ENCODE peak calls at places on chromosomes 6 and 20, in five cellular contexts. P is pancreas, K is lung, I is uterus, S is cardiac muscle cell. T is an unnamed sample.

GRCh38 chr6:138387577-138388368 is 10.1 kb downstream of the SMIM28 start:
- DNase-seq in S (no peak), P (no peak), I (no peak), K (no peak), T (peak)

GRCh38 chr6:84522135-84522535 is 242.3 kb downstream of the TBX18 start:
- DNase-seq in S (peak), I (no peak), K (no peak), P (no peak), T (no peak)

GRCh38 chr20:47606414-47607207 is 104.9 kb downstream of the NCOA3 start:
- DNase-seq in P (no peak), S (no peak), I (no peak), K (peak), T (no peak)

GRCh38 chr20:3896853-3897252 is 7.7 kb downstream of the PANK2 start:
- DNase-seq in S (no peak), K (no peak), I (no peak), P (no peak), T (no peak)

GRCh38 chr20:7856756-7857155 is 83.5 kb downstream of the HAO1 start:
- DNase-seq in P (no peak), S (peak), I (no peak), K (no peak), T (no peak)

GRCh38 chr6:28838289-28838633 is 85.5 kb downstream of the TRIM27 start:
- DNase-seq in S (peak), K (peak), P (no peak), I (peak), T (peak)

GRCh38 chr20:24990810-24991252 is 1.7 kb downstream of the APMAP start:
- DNase-seq in I (no peak), P (no peak), K (no peak), S (no peak), T (peak)

GRCh38 chr6:84052204-84052882 is 18.8 kb downstream of the MRAP2 start:
- DNase-seq in S (peak), K (no peak), P (peak), I (no peak), T (no peak)

GRCh38 chr20:10613911-10614310 is 59.9 kb downstream of the JAG1 start:
- DNase-seq in P (no peak), S (no peak), K (no peak), I (no peak), T (no peak)

GRCh38 chr6:138004423-138005287 is 102.6 kb downstream of the PERP start:
- DNase-seq in K (no peak), I (no peak), S (peak), P (no peak), T (no peak)

GRCh38 chr6:19037607-19038006 is 650.5 kb downstream of the RNF144B start:
- DNase-seq in K (no peak), I (no peak), P (no peak), S (no peak), T (no peak)

GRCh38 chr20:9066196-9066595 is 2.7 kb upstream of the PLCB4 start:
- DNase-seq in S (no peak), K (no peak), I (no peak), P (no peak), T (no peak)

GRCh38 chr6:150492941-150493340 is 106.7 kb upstream of the PLEKHG1 start:
- DNase-seq in I (no peak), S (peak), P (no peak), K (no peak), T (no peak)

GRCh38 chr20:6533321-6533720 is 234.2 kb upstream of the BMP2 start:
- DNase-seq in S (peak), P (no peak), K (no peak), I (no peak), T (no peak)

GRCh38 chr6:125753218-125753936 is 3.9 kb downstream of the HEY2 start:
- DNase-seq in S (peak), K (no peak), I (no peak), P (no peak), T (peak)

GRCh38 chr6:3226422-3227362 is 761 bp downstream of the TUBB2B start:
- DNase-seq in I (no peak), K (no peak), P (peak), S (no peak), T (no peak)

GRCh38 chr20:44642203-44643153 is 9.0 kb downstream of the ADA start:
- DNase-seq in K (peak), S (peak), P (peak), I (peak), T (no peak)

GRCh38 chr20:6956056-6956455 is 188.6 kb downstream of the BMP2 start:
- DNase-seq in I (no peak), K (no peak), P (no peak), S (peak), T (no peak)

GRCh38 chr6:16486661-16487060 is 248.3 kb downstream of the GMPR start:
- DNase-seq in I (no peak), P (no peak), K (no peak), S (no peak), T (no peak)

GRCh38 chr6:138036955-138037592 is 70.1 kb downstream of the PERP start:
- DNase-seq in I (no peak), K (no peak), P (no peak), S (no peak), T (no peak)

GRCh38 chr20:52031574-52032303 is 159.8 kb downstream of the ZFP64 start:
- DNase-seq in S (peak), K (no peak), I (no peak), P (no peak), T (no peak)

GRCh38 chr20:23356203-23356602 is 5.6 kb downstream of the NXT1 start:
- DNase-seq in I (no peak), S (no peak), K (no peak), P (peak), T (no peak)

GRCh38 chr6:35302604-35303218 is 5.1 kb downstream of the DEF6 start:
- DNase-seq in K (peak), I (no peak), P (no peak), S (peak), T (no peak)

GRCh38 chr20:46040902-46041535 is 12.0 kb downstream of the SLC12A5 start:
- DNase-seq in K (no peak), I (no peak), S (peak), P (no peak), T (no peak)

GRCh38 chr20:60073086-60073485 is 114.9 kb downstream of the CDH26 start:
- DNase-seq in K (no peak), S (no peak), I (no peak), P (no peak), T (no peak)

GRCh38 chr6:28885149-28885738 is 38.5 kb downstream of the TRIM27 start:
- DNase-seq in K (no peak), P (no peak), I (no peak), S (no peak), T (no peak)

GRCh38 chr6:132401120-132401940 is at the start of gene MOXD1:
- DNase-seq in K (no peak), I (peak), S (peak), P (peak), T (no peak)

GRCh38 chr20:57047281-57048026 is 219.0 kb downstream of the BMP7 start:
- DNase-seq in P (no peak), S (no peak), I (no peak), K (no peak), T (no peak)

GRCh38 chr6:14129572-14129971 is 12.0 kb downstream of the CD83 start:
- DNase-seq in K (peak), I (peak), S (peak), P (no peak), T (no peak)

GRCh38 chr6:51959744-51960383 is 127.5 kb downstream of the PKHD1 start:
- DNase-seq in S (peak), K (peak), I (no peak), P (peak), T (peak)

GRCh38 chr6:80425089-80425823 is 318.8 kb downstream of the BCKDHB start:
- DNase-seq in K (no peak), S (peak), P (no peak), I (no peak), T (no peak)

GRCh38 chr6:151881231-151881630 is 73.7 kb downstream of the ESR1 start:
- DNase-seq in K (no peak), P (no peak), S (no peak), I (no peak), T (no peak)

GRCh38 chr6:25278557-25278913 is 639 bp upstream of the CARMIL1 start:
- DNase-seq in I (no peak), K (no peak), P (no peak), S (no peak), T (no peak)

DNA sequence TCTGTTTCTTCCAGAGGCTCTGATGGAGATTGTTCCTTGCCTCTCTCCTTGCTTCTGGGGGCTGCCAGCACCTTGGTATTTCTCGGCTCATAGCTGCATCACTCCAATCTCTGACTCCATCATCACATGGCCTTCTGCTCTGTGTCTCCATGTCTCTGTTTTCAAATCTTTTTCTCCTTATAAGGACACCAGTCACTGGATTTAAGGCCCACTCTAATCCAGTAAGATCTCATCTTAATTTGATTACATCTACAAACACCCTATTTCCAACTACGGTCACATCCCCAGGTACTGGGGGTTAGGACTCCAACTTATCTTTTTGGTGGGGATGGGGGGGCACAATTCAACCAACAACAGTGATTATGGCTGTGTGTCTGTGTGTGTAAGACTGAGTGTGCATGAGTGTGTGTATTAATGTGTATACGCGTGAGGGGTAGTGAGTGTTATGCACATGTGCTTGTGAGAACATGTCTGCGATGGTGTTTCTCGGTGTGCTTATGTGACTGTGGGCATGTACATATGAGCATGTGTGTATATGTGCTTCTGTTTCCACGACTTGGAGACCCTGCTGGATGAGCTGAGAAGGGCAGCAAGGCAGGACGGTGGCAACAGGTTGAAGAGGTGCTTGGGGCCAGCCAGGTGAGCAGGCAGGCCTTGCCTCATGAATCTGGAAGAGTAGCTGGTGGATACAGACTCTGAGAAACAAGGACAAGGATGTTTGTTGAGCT is 130.5 kb downstream of the MRPL14 start:
- DNase-seq in I (peak), K (no peak), P (no peak), S (no peak), T (no peak)
- TF ChIP-seq CTCF in I (no peak), K (no peak), P (no peak), S (no peak), T (no peak)

GRCh38 chr6:69729870-69730449 is 66.8 kb downstream of the LMBRD1 start:
- DNase-seq in S (peak), P (no peak), I (no peak), K (no peak), T (no peak)

GRCh38 chr6:69732045-69732444 is 64.8 kb downstream of the LMBRD1 start:
- DNase-seq in P (no peak), K (no peak), I (no peak), S (no peak), T (no peak)

GRCh38 chr6:69735029-69735428 is 61.8 kb downstream of the LMBRD1 start:
- DNase-seq in K (no peak), I (no peak), P (no peak), S (no peak), T (no peak)

DNA sequence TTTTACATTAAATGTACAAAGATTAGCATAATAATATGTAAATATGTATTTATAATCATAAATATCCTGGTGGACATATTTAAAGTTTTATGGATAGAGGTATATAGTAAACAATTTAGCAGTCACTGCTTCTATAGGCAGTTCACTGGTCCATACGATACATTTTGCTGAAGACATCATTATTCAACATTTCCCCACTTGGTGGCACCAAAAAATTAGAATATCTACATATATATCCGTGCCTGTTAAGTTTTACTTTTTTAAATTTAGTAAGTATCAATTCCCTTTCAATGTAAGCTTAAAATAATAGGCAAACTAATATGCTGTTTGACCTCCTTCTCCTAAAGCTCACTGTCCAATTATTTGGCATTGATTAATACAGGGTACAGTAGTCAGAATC is 64.2 kb downstream of the LMBRD1 start:
- DNase-seq in S (peak), I (no peak), P (no peak), K (no peak), T (no peak)
- TF ChIP-seq CTCF in S (peak), I (no peak), P (no peak), K (no peak), T (peak)

GRCh38 chr6:96626749-96627353 is 63.9 kb downstream of the FHL5 start:
- DNase-seq in P (no peak), I (no peak), K (no peak), S (peak), T (peak)
- TF ChIP-seq CTCF in P (no peak), I (no peak), K (no peak), S (peak), T (peak)

DNA sequence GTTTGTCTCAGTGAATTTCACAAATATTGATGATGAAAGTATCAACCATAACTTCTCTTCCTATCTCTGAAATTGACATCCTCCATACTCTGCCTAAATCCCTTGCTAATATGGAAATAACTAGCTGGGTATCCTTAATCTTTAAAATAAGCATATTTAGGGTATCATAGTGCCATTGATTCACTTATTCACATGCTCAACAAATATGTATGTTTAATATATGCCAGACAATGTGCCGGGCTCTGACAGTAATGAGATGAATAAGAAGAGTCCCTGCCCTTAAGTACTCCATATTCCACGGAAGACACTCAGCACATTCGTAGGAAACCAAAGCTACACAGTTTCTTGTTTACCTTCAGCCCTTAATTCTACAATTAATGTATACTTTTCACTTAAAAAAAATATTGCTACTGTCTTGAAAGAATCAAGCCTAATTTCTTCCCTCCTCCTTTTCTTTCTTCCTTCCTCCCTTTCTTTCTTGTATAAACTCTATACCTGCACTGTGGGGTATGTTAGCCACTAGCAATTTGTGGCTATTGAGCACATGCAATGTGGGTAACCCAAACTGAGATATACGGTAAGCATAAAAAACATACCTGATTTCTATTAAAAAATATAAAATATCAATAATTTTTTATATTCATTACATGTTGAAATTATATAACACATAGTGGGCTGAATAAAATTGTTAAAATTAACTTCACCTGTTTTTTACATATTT is 42.8 kb upstream of the STXBP5 start:
- DNase-seq in I (no peak), P (no peak), S (no peak), K (no peak), T (no peak)
- TF ChIP-seq CTCF in I (no peak), P (no peak), S (no peak), K (no peak), T (no peak)

GRCh38 chr6:135853227-135853626 is 1.7 kb downstream of the PDE7B start:
- DNase-seq in S (peak), I (no peak), K (no peak), P (no peak), T (no peak)
- TF ChIP-seq CTCF in S (peak), I (no peak), K (no peak), P (no peak), T (no peak)

GRCh38 chr20:63553933-63554290 is at the start of gene FNDC11:
- DNase-seq in K (no peak), S (peak), I (no peak), P (no peak), T (no peak)
- TF ChIP-seq CTCF in K (no peak), S (no peak), I (no peak), P (no peak), T (no peak)

DNA sequence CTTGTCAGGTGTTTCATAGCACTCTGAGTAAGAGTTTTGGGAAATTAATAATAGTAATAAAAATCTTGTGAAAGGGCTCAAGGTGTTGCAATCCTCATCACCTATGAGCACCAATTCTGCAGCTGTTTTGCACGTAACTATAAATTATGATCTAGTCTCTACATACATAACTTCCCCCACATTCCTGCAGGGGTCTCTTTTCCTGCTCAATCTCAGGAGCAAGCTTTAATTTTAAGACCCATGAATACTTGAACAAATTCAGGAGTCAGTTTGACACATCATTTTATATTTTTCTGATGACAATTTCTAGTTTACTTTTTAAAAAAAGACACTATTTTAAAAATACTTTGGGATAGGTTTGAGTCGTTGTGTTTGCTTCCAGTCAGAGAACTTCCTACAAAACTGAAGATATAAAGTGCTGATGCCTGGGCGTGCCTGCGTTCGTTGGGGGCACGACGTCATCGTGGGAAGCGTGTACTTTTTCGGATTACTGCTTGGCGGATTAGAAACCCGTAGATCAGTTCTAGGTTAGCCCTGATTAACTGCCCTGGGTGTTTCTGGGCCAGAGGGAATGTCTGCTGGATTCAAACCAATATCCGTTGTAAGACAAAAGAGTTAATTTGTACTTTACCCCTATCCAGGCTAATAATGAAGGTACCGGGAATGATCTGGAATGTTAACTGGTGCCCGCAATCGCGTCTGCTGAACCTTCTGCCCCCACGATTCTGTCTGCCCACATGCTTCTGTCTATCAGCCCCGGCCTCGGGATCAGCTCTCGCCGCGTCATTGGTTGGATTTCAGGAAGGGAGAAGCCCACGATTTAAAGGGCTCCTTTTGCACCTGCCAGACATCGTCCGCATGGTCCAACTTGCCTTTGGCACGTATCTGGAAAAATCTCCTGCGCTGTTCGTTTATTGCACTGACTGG is 940 bp upstream of the E2F3 start:
- DNase-seq in I (peak), P (peak), S (peak), K (peak), T (no peak)
- TF ChIP-seq CTCF in I (peak), P (no peak), S (peak), K (no peak), T (peak)

DNA sequence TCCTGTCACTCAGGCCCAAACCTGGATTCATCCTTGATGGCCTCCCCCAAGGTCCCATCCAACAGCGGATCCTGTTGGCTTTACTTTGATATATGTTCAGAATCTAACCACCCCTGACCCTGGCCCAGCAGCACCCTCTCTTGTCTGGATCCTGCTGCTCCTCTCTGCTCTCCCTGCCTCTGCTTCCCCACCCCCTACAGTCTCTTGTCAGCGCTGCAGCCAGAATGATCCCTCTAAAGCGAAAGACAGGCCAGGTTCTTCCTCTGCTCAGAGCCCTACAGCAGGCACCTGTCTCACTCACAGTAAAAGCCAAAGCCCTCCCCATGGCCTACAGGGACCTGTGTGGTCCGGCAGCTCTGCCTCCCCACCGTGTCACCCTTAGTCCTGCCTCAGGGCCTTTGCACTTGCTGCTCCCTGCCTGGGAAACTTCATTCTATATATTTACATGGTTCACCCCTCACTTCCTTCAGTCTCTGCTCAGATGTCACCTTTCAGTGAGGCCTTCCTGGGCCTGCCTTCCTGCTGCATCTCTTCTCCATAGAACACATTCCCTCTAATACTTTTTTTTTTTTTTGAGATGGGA is 37.4 kb upstream of the KCNB1 start:
- DNase-seq in K (no peak), P (no peak), I (no peak), S (no peak), T (no peak)
- TF ChIP-seq CTCF in K (no peak), P (no peak), I (no peak), S (no peak), T (no peak)

GRCh38 chr6:160102399-160102798 is 19.2 kb upstream of the SLC22A1 start:
- DNase-seq in K (no peak), I (no peak), S (no peak), P (no peak), T (no peak)

GRCh38 chr6:160103825-160104100 is 17.9 kb upstream of the SLC22A1 start:
- DNase-seq in I (no peak), S (no peak), P (no peak), K (no peak), T (no peak)

GRCh38 chr6:160104821-160105517 is 16.6 kb upstream of the SLC22A1 start:
- DNase-seq in I (no peak), S (no peak), P (no peak), K (no peak), T (no peak)

GRCh38 chr6:160101262-160102205 is 20.1 kb upstream of the SLC22A1 start:
- DNase-seq in I (no peak), S (peak), K (no peak), P (no peak), T (no peak)

GRCh38 chr6:160102956-160103824 is 18.4 kb upstream of the SLC22A1 start:
- DNase-seq in P (no peak), I (no peak), S (peak), K (no peak), T (no peak)
- TF ChIP-seq CTCF in P (no peak), I (no peak), S (peak), K (no peak), T (peak)